ENCODE peak calls at places on chromosomes 6 and 20, in ten cellular contexts. N, W, G, F, X, S, A, K, B and O are unnamed samples. For H3K4me1, the result is how much of the 10 kb centered on the place peaks cover.

GRCh38 chr20:50379991-50380696 is 130.0 kb upstream of the PTPN1 start:
- DNase-seq in F (no peak), W (no peak), N (no peak), B (no peak), A (no peak), G (no peak), K (no peak), S (no peak), X (peak), O (no peak)

GRCh38 chr6:140572867-140573266 is 1198.4 kb upstream of the CITED2 start:
- DNase-seq in K (no peak), G (no peak), B (no peak), X (no peak), N (no peak), F (no peak), S (no peak), A (no peak), W (no peak), O (no peak)

GRCh38 chr20:45254867-45255266 is 503 bp upstream of the SLPI start:
- DNase-seq in S (no peak), X (no peak), N (no peak), A (no peak), F (no peak), W (no peak), B (peak), K (no peak), G (no peak), O (no peak)

GRCh38 chr6:10355115-10355702 is 59.7 kb downstream of the TFAP2A start:
- DNase-seq in K (no peak), N (peak), S (no peak), G (no peak), W (no peak), A (no peak), X (no peak), B (no peak), F (no peak), O (no peak)

GRCh38 chr20:40786336-40786735 is 97.3 kb upstream of the MAFB start:
- DNase-seq in W (no peak), F (no peak), X (no peak), K (no peak), S (no peak), B (no peak), N (no peak), A (no peak), G (no peak), O (no peak)

GRCh38 chr6:54856137-54856536 is 9.6 kb downstream of the FAM83B start:
- DNase-seq in N (no peak), B (no peak), G (peak), K (no peak), A (no peak), W (no peak), S (no peak), X (no peak), F (no peak), O (no peak)

GRCh38 chr6:53179961-53180651 is 31.5 kb upstream of the GCM1 start:
- DNase-seq in S (peak), W (peak), N (no peak), K (no peak), G (peak), X (peak), A (peak), B (peak), F (peak), O (peak)

GRCh38 chr6:125966569-125966968 is 10.0 kb downstream of the HINT3 start:
- DNase-seq in G (no peak), W (no peak), A (no peak), B (no peak), N (no peak), X (no peak), S (no peak), F (no peak), K (no peak), O (no peak)

GRCh38 chr20:50721881-50722281 is 9.5 kb upstream of the PARD6B start:
- DNase-seq in W (no peak), N (no peak), X (no peak), G (no peak), B (no peak), K (no peak), F (no peak), S (no peak), A (no peak), O (no peak)

GRCh38 chr6:3307436-3307835 is 48.7 kb downstream of the PSMG4 start:
- DNase-seq in X (peak), W (no peak), F (no peak), S (no peak), K (no peak), G (no peak), N (no peak), B (peak), A (no peak), O (no peak)

GRCh38 chr6:43665376-43665775 is 20.5 kb downstream of the RSPH9 start:
- DNase-seq in A (no peak), W (no peak), N (no peak), S (no peak), X (peak), G (no peak), B (no peak), K (no peak), F (no peak), O (no peak)

GRCh38 chr6:147207851-147208754 is 3.9 kb downstream of the STXBP5 start:
- DNase-seq in W (no peak), X (no peak), S (no peak), F (no peak), N (no peak), A (no peak), K (no peak), G (no peak), B (no peak), O (no peak)

GRCh38 chr20:38225900-38226263 is 34.7 kb downstream of the KIAA1755 start:
- DNase-seq in N (no peak), G (no peak), B (no peak), F (no peak), K (no peak), S (no peak), A (no peak), W (no peak), X (no peak), O (no peak)

GRCh38 chr20:47272893-47273590 is 83.5 kb downstream of the ZMYND8 start:
- DNase-seq in F (peak), B (peak), A (peak), G (peak), X (no peak), N (peak), K (peak), S (peak), W (peak), O (no peak)

GRCh38 chr6:161922631-161923119 is 648.8 kb upstream of the AGPAT4 start:
- DNase-seq in G (peak), A (no peak), K (peak), F (no peak), S (peak), B (peak), N (no peak), X (no peak), W (no peak), O (no peak)

GRCh38 chr6:43355862-43356590 is 13.4 kb downstream of the ZNF318 start:
- DNase-seq in A (no peak), G (peak), F (no peak), W (no peak), N (no peak), S (peak), X (no peak), B (no peak), K (no peak), O (no peak)

GRCh38 chr6:83908813-83909212 is 49.3 kb downstream of the CYB5R4 start:
- DNase-seq in A (no peak), X (no peak), W (no peak), F (no peak), N (no peak), B (no peak), S (no peak), K (no peak), G (no peak), O (no peak)

GRCh38 chr6:45423111-45423900 is 45.6 kb upstream of the SUPT3H start:
- DNase-seq in N (no peak), F (peak), S (no peak), X (peak), B (peak), W (no peak), A (no peak), K (no peak), G (no peak), O (peak)

GRCh38 chr6:87832025-87832825 is 130.2 kb upstream of the AKIRIN2 start:
- DNase-seq in B (peak), W (peak), N (no peak), S (peak), A (no peak), X (no peak), K (no peak), G (peak), F (peak), O (no peak)

GRCh38 chr6:71364910-71365542 is 76.4 kb downstream of the OGFRL1 start:
- DNase-seq in K (no peak), G (no peak), S (no peak), X (no peak), A (no peak), B (no peak), W (no peak), F (no peak), N (no peak), O (no peak)

GRCh38 chr6:1608976-1609661 is 596 bp upstream of the FOXC1 start:
- DNase-seq in A (no peak), G (no peak), B (peak), X (peak), N (no peak), S (no peak), W (no peak), F (no peak), K (no peak), O (no peak)

GRCh38 chr6:21864211-21864610 is 270.7 kb downstream of the SOX4 start:
- DNase-seq in A (no peak), G (no peak), K (no peak), X (no peak), S (no peak), B (no peak), W (no peak), N (no peak), F (no peak), O (no peak)

GRCh38 chr6:14638932-14639875 is 521.6 kb downstream of the CD83 start:
- DNase-seq in A (no peak), F (no peak), B (no peak), X (no peak), G (peak), W (no peak), N (no peak), S (peak), K (no peak), O (no peak)

GRCh38 chr20:38217791-38218565 is 42.6 kb downstream of the KIAA1755 start:
- DNase-seq in A (no peak), G (no peak), F (no peak), X (peak), K (no peak), N (peak), B (no peak), W (no peak), S (no peak), O (no peak)

GRCh38 chr6:84651583-84651982 is 112.8 kb downstream of the TBX18 start:
- DNase-seq in W (no peak), N (no peak), F (no peak), X (no peak), B (no peak), G (no peak), K (no peak), S (no peak), A (no peak), O (no peak)

DNA sequence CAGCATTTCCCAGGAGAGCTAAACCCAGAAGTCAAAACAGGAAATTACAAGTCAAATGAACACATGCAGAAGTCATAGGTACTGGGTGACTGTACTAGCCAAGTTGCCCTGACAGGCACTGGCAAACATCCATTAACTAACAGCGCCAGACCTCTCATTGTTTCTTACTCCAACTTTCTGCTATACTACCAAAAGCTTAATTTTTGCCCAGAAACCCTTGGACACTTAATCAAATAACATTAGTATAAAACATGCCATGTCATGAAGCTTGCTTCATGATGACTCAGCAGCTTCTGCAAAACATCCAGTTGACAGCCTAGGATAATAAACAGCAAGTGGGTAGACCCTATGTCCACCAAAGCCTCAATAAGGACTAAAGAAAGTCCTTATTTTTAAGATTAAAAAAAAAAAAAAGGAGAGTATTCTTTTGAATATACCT is 3.5 kb downstream of the NUP153 start:
- DNase-seq in A (no peak), F (peak), X (no peak), N (peak), S (peak), B (peak), K (no peak), W (no peak), G (peak), O (no peak)
- H3K4me3 ChIP-seq in A (no peak), F (no peak), X (no peak), N (no peak), S (peak), B (no peak), K (peak), W (no peak), G (no peak), O (no peak)

GRCh38 chr20:25065625-25066338 is 7.8 kb upstream of the ACSS1 start:
- DNase-seq in A (peak), B (peak), N (no peak), G (peak), K (peak), F (peak), X (peak), S (peak), W (peak), O (no peak)

GRCh38 chr20:25065044-25065624 is 7.2 kb upstream of the ACSS1 start:
- DNase-seq in G (peak), W (no peak), B (no peak), N (no peak), F (no peak), S (no peak), K (no peak), A (no peak), X (no peak), O (no peak)

GRCh38 chr20:25067102-25067987 is 9.4 kb upstream of the ACSS1 start:
- DNase-seq in K (no peak), W (no peak), F (no peak), S (no peak), A (no peak), G (no peak), X (no peak), B (no peak), N (no peak), O (no peak)

GRCh38 chr20:25064561-25064960 is 6.6 kb upstream of the ACSS1 start:
- DNase-seq in B (no peak), S (no peak), X (no peak), G (no peak), W (no peak), N (no peak), F (no peak), A (no peak), K (no peak), O (no peak)

GRCh38 chr20:25066386-25066785 is 8.4 kb upstream of the ACSS1 start:
- DNase-seq in K (no peak), G (no peak), W (no peak), X (no peak), F (no peak), B (no peak), A (no peak), N (no peak), S (no peak), O (no peak)
- H3K4me1 ChIP-seq in K (under half), G (under half), W (under half), X (under half), F (under half), B (under half), A (under half), N (under half), S (under half), O (under half)

DNA sequence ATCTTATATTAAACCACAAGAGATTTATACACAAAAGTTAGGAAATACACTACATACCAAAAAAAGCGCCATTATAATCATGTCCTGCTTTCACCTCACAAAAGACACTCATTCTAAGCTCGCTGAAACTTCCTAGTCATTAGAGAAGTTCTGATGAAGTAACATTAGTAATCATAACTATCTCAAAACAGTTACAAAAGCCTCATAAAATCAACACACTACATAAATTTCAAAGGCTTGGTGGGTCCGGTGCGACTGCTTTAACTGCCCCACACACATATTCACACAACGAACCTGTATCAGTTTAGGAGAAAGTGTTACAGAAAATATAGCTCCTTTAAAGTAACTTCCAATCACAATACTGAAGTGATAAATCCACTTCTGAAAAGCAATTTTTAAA is 1.9 kb downstream of the PHIP start:
- DNase-seq in S (peak), W (no peak), A (no peak), N (no peak), G (peak), F (peak), X (no peak), B (no peak), K (no peak), O (no peak)
- H3K4me3 ChIP-seq in S (peak), W (peak), A (peak), N (peak), G (no peak), F (peak), X (peak), B (peak), K (peak), O (peak)

DNA sequence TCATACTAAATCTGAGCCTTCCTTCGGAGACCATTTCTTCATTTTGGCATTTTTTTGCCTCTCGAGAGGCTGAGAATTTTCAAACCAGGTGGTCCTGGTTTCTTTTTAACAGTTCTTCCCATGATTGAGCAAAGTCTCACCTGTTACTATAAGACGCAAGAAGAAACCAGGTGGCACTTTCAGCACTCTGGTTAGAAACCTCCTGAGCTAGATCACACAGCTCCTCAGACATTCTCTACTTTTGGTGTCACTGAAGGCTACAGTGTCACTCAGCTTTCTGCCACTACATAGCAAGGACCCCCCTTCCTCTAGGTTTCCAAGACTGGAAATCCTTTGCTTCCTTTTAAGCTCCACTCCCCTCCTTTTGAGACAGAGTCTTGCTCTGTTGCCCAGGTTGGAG is 7.3 kb downstream of the IFNGR1 start:
- DNase-seq in F (no peak), W (no peak), X (no peak), B (no peak), S (no peak), K (no peak), G (no peak), N (no peak), A (no peak), O (no peak)
- H3K4me1 ChIP-seq in F (under half), W (under half), X (under half), B (under half), S (under half), K (under half), G (under half), N (under half), A (under half), O (half or more)

DNA sequence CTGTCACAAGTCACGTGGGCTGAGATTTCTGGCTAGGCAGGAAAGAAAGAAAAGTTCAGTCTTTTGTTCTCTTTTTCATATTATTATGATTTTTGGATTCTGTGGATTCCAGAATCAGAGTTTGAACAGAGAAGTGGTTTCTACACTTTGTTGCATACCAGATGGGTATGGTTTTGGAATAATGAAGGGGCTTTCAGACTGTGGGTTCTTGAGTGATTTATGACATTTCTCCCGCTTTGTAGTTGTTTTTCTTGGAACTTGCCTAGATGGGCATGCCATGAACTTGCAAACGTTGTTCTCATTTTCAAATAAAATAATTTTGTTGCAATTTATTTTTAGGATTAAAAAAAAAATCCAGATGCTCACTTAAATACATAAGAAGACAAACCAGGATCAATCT is 34.4 kb downstream of the CBFA2T2 start:
- DNase-seq in S (no peak), X (no peak), N (no peak), G (no peak), K (no peak), A (no peak), W (no peak), B (no peak), F (no peak), O (no peak)
- H3K4me3 ChIP-seq in S (no peak), X (no peak), N (no peak), G (no peak), K (no peak), A (no peak), W (no peak), B (no peak), F (no peak), O (no peak)

GRCh38 chr6:39550191-39550590 is 175.0 kb downstream of the KIF6 start:
- DNase-seq in K (no peak), S (no peak), A (no peak), G (no peak), F (no peak), W (no peak), B (no peak), N (no peak), X (no peak), O (no peak)
- H3K4me1 ChIP-seq in K (under half), S (under half), A (under half), G (under half), F (under half), W (under half), B (under half), N (under half), X (under half), O (under half)